ENCODE peak calls at places on chromosomes 1 and 21, in nine cellular contexts. M is IMR-90, G is left ventricle myocardium inferior, A is upper lobe of left lung, Y is left lung, E is neural progenitor cell, L is thyroid gland, X is Peyer's patch, B is mammary epithelial cell. J is an unnamed sample.

GRCh38 chr1:198443374-198444233 is 96.9 kb downstream of the ATP6V1G3 start:
- DNase-seq in M (peak; percentile 98), G (no peak), A (no peak), Y (no peak), E (no peak), L (no peak), X (no peak), B (peak; percentile 99), J (no peak)

GRCh38 chr1:162927421-162927820 is 66.4 kb upstream of the CCDC190 start:
- DNase-seq in M (no peak), G (no peak), A (no peak), Y (no peak), E (no peak), L (no peak), X (no peak), B (no peak), J (no peak)

GRCh38 chr1:56303805-56304204 is 275.6 kb downstream of the PLPP3 start:
- DNase-seq in M (no peak), G (no peak), A (no peak), Y (no peak), E (no peak), L (no peak), X (no peak), B (no peak), J (no peak)

GRCh38 chr21:45590726-45591618 is 48.7 kb upstream of the SLC19A1 start:
- DNase-seq in M (no peak), G (peak; percentile 29), A (peak; percentile 26), Y (no peak), E (no peak), L (no peak), X (peak; percentile 50), B (peak; percentile 5), J (peak; percentile 34)

GRCh38 chr21:42097860-42098259 is 26.7 kb downstream of the UMODL1 start:
- DNase-seq in M (peak; percentile 99), G (no peak), A (peak; percentile 88), Y (peak; percentile 39), E (no peak), L (peak; percentile 59), X (peak; percentile 85), B (peak; percentile 94), J (no peak)

GRCh38 chr1:23916209-23917131 is 3.3 kb upstream of the CNR2 start:
- DNase-seq in M (peak; percentile 58), G (peak; percentile 47), A (peak; percentile 86), Y (peak; percentile 79), E (peak; percentile 87), L (peak; percentile 78), X (peak; percentile 89), B (peak; percentile 70), J (peak; percentile 1)

GRCh38 chr1:67524143-67525052 is 94.2 kb upstream of the SERBP1 start:
- DNase-seq in M (no peak), G (no peak), A (no peak), Y (no peak), E (no peak), L (peak; percentile 40), X (no peak), B (peak; percentile 48), J (no peak)

GRCh38 chr1:211352985-211353515 is 26.4 kb downstream of the TRAF5 start:
- DNase-seq in M (no peak), G (no peak), A (peak; percentile 46), Y (no peak), E (peak; percentile 39), L (peak; percentile 44), X (peak; percentile 90), B (peak; percentile 29), J (peak; percentile 27)

GRCh38 chr1:94922756-94923465 is 4.0 kb downstream of the CNN3 start:
- DNase-seq in M (peak; percentile 64), G (no peak), A (no peak), Y (no peak), E (peak; percentile 40), L (peak; percentile 37), X (no peak), B (no peak), J (no peak)

DNA sequence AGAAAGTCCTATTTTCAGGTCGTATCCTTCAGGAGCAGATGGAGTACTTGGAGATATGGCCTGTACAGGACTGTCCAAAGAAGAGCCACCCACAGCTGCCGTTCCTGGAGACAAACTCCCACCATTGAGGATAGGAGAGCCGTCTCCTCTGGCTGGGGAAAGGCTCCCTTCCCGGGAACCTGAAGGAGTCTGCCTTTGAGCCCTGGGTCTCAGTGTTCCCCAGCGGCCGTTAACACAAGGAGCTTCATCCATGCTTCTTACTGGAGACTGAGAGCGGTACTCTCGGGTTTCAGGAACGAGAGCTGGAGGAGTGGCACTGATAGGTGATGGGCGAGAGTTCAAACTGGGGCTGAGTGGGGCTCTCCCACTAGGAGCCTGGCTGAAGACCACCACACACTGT is 14.4 kb upstream of the CPLANE2 start:
- DNase-seq in M (no peak), G (no peak), A (no peak), Y (no peak), E (no peak), L (no peak), X (no peak), B (no peak), J (no peak)
- H3K27ac ChIP-seq in M (no peak overlapping the region), G (peak overlapping the region; percentile 90), A (peak overlapping the region; percentile 68), Y (peak overlapping the region; percentile 53), E (no peak overlapping the region), L (peak overlapping the region; percentile 83), X (peak overlapping the region; percentile 69), B (no peak overlapping the region), J (no peak overlapping the region)

GRCh38 chr1:116510361-116510760 is 60.5 kb downstream of the CD58 start:
- DNase-seq in M (no peak), G (no peak), A (no peak), Y (no peak), E (no peak), L (no peak), X (no peak), B (peak; percentile 48), J (no peak)

GRCh38 chr1:116506132-116507004 is 64.5 kb downstream of the CD58 start:
- DNase-seq in M (no peak), G (no peak), A (no peak), Y (no peak), E (no peak), L (no peak), X (no peak), B (peak; percentile 77), J (no peak)

GRCh38 chr1:116511459-116512019 is 59.3 kb downstream of the CD58 start:
- DNase-seq in M (no peak), G (no peak), A (no peak), Y (no peak), E (no peak), L (no peak), X (no peak), B (no peak), J (no peak)

GRCh38 chr1:116508090-116508983 is 62.5 kb downstream of the CD58 start:
- DNase-seq in M (no peak), G (no peak), A (no peak), Y (no peak), E (no peak), L (no peak), X (no peak), B (no peak), J (no peak)

DNA sequence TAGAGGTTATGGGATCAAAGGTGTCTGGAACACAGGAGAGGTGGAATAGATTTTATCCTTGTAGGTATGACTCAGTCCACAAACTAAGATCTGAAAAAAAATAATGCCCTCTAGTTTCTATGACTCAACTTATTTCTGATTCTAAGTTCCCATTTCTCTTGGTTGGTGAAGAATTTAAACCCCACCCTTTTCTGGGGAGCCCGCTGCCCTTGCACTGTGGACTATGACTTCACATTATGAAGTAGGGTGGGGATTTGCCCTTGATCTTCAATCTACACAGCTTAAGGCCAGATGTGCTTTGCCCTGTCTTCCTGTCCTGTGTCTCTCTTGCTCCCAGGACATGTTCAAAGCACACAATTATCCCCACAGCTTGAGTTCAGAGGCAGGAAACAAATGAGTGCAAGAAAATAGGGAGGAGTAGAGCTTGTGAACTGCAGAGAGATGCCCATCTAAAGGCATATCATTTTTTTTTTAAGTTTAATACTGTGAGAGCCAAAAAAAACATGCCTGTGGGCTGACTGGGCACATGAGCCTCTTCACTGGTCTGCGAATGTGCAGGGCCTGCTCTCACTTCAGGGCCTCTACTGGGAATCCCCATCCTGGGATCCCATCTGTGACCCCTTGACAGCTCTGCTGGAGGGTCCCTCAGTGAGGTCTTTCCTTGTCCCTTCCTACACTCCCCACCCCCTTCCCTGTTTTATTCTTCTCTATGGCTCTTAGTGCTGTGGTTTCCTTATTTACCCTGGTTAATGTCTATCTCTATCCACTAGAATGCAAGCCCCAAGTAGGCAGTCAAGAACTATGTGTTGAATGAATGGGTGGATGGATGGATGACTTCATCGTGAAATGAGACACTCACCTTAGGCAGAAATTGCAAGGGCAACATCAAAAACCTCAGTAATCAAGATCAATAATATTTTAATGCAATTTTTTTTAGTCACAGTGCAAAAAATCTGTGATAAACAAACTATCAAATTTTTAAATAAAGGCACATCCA is 61.5 kb downstream of the CD58 start:
- DNase-seq in M (peak; percentile 84), G (no peak), A (no peak), Y (no peak), E (no peak), L (no peak), X (peak; percentile 82), B (peak; percentile 94), J (no peak)
- H3K4me1 ChIP-seq in M (peaks cover 7% of the 10 kb centered on the region), G (peaks cover 20% of the 10 kb centered on the region), A (peaks cover 20% of the 10 kb centered on the region), Y (peaks cover 88% of the 10 kb centered on the region), E (peaks cover 3% of the 10 kb centered on the region), L (no peaks in the 10 kb centered on the region), X (peaks cover 14% of the 10 kb centered on the region), B (peaks cover 44% of the 10 kb centered on the region), J (peaks cover 47% of the 10 kb centered on the region)

GRCh38 chr1:3852711-3853498 is 4.1 kb downstream of the CEP104 start:
- DNase-seq in M (no peak), G (no peak), A (no peak), Y (no peak), E (no peak), L (no peak), X (no peak), B (no peak), J (no peak)
- H3K4me3 ChIP-seq in M (no peak overlapping the region), G (no peak overlapping the region), A (no peak overlapping the region), Y (no peak overlapping the region), E (no peak overlapping the region), L (no peak overlapping the region), X (no peak overlapping the region), B (no peak overlapping the region), J (no peak overlapping the region)

DNA sequence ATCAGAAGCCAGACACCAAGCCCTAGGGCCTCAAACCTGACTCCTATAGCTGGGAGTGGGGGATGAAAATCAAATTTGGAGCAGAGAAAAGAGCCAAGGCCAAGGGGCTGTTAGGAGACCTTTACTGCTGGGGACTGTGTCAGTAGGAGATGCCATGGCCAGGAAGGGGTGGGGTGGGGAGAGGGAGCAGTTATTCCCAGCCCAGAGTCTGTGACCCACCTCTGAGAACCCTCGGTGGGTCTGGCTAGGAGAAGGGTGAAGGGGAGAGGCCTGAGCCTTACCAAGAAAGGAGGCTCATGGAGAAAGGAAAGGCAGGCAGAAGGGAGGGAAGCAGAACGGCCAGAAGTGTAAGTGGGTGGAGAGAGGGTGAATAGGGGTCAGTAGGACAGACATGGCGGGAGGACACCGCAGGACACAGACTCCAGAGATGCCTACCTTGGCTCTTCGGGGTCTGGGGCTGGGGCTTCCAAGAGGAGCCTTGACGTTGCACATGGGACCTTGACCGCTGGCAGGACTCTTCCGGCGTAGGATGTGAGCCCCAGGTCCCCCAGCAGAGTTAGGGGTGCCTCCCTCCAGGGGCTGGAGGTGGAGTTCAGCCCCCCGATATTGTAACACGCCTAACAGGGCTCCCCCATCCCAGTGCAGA is 1.2 kb downstream of the ADAMTS4 start:
- DNase-seq in M (no peak), G (no peak), A (no peak), Y (no peak), E (no peak), L (no peak), X (no peak), B (no peak), J (no peak)
- H3K27ac ChIP-seq in M (peak overlapping the region; percentile 71), G (peak overlapping the region; percentile 99), A (peak overlapping the region; percentile 96), Y (peak overlapping the region; percentile 75), E (peak overlapping the region; percentile 5), L (peak overlapping the region; percentile 96), X (peak overlapping the region; percentile 95), B (no peak overlapping the region), J (no peak overlapping the region)

J was measured in effector memory CD4-positive, alpha-beta T cell.